ENCODE peak calls at places on chromosome 11, in five cellular contexts. Z is tibial artery; M is fibroblast of lung; R is AG04450; B is activated CD4-positive, alpha-beta T cell treated with anti-CD3 and anti-CD28 coated beads, Interleukin-2, amount 50 U/mL, for 4 hours. O is an unnamed sample.

GRCh38 chr11:1873048-1873812 is 18.5 kb downstream of the PRR33 start:
- DNase-seq in R (no peak), Z (no peak), B (no peak), M (peak; percentile 81), O (no peak)

GRCh38 chr11:78244080-78244479 is 55.4 kb downstream of the USP35 start:
- DNase-seq in Z (no peak), B (no peak), R (no peak), M (no peak), O (no peak)

GRCh38 chr11:109241988-109242387 is 180.0 kb upstream of the C11orf87 start:
- DNase-seq in M (no peak), R (no peak), Z (no peak), B (no peak), O (no peak)

GRCh38 chr11:88543902-88544655 is 206.5 kb upstream of the CTSC start:
- DNase-seq in Z (peak; percentile 79), M (peak; percentile 93), R (peak; percentile 90), B (peak; percentile 75), O (peak; percentile 81)

GRCh38 chr11:89491141-89491690 is at the start of gene NOX4:
- DNase-seq in R (no peak), M (peak; percentile 43), Z (peak; percentile 60), B (no peak), O (peak; percentile 39)

GRCh38 chr11:121337740-121338272 is 45.2 kb downstream of the SC5D start:
- DNase-seq in Z (peak; percentile 53), R (no peak), M (no peak), B (no peak), O (no peak)

GRCh38 chr11:111086058-111086457 is 159.5 kb upstream of the POU2AF2 start:
- DNase-seq in R (no peak), Z (no peak), M (no peak), B (no peak), O (no peak)

GRCh38 chr11:117076941-117077659 is 21.1 kb downstream of the SIK3 start:
- DNase-seq in R (no peak), M (peak; percentile 43), Z (no peak), B (no peak), O (no peak)

GRCh38 chr11:66333896-66334604 is 2.2 kb downstream of the RIN1 start:
- DNase-seq in M (no peak), B (no peak), Z (peak; percentile 13), R (no peak), O (no peak)

GRCh38 chr11:1834132-1834610 is 619 bp upstream of the SYT8 start:
- DNase-seq in Z (no peak), B (no peak), R (no peak), M (no peak), O (no peak)

GRCh38 chr11:2213384-2213842 is 41.8 kb upstream of the TH start:
- DNase-seq in M (no peak), B (no peak), R (no peak), Z (no peak), O (peak; percentile 13)

GRCh38 chr11:95284057-95285052 is 53.4 kb upstream of the SESN3 start:
- DNase-seq in R (no peak), M (no peak), B (no peak), Z (no peak), O (no peak)

GRCh38 chr11:71927813-71928738 is at the start of gene XNDC1N:
- DNase-seq in M (peak; percentile 90), R (peak; percentile 56), B (peak; percentile 67), Z (peak; percentile 56), O (peak; percentile 80)

GRCh38 chr11:131544591-131544990 is 174.2 kb downstream of the NTM start:
- DNase-seq in B (no peak), Z (no peak), R (no peak), M (no peak), O (no peak)

GRCh38 chr11:68398870-68399865 is 61.4 kb upstream of the PPP6R3 start:
- DNase-seq in R (no peak), Z (peak; percentile 38), B (no peak), M (no peak), O (peak; percentile 73)

GRCh38 chr11:119108151-119108856 is 1.2 kb downstream of the C2CD2L start:
- DNase-seq in M (no peak), Z (no peak), B (no peak), R (no peak), O (no peak)

GRCh38 chr11:134522782-134523570 is 110.9 kb upstream of the B3GAT1 start:
- DNase-seq in R (no peak), B (no peak), Z (no peak), M (no peak), O (no peak)

GRCh38 chr11:27119396-27119795 is 78.8 kb downstream of the BBOX1 start:
- DNase-seq in B (no peak), Z (no peak), R (no peak), M (no peak), O (no peak)

O was measured in uterus.